ENCODE peak calls at places on chromosome 4, in four cellular contexts. D is thoracic aorta, Q is IMR-90, S is AG09309. H is an unnamed sample.

GRCh38 chr4:121799888-121800501 is 1.1 kb upstream of the EXOSC9 start:
- DNase-seq in D (no peak), Q (no peak), S (no peak), H (no peak)

GRCh38 chr4:187413564-187414358 is 581.8 kb upstream of the ZFP42 start:
- DNase-seq in D (no peak), Q (no peak), S (no peak), H (no peak)

GRCh38 chr4:151408630-151409469 is at the start of gene FHIP1A:
- DNase-seq in D (no peak), Q (peak), S (no peak), H (peak)

GRCh38 chr4:55169352-55169959 is 44.1 kb upstream of the KDR start:
- DNase-seq in D (no peak), Q (peak), S (no peak), H (no peak)

GRCh38 chr4:8285976-8286718 is 16.6 kb downstream of the HTRA3 start:
- DNase-seq in D (no peak), Q (no peak), S (no peak), H (no peak)

GRCh38 chr4:59484948-59485347 is 1715.2 kb upstream of the ADGRL3 start:
- DNase-seq in D (no peak), Q (no peak), S (no peak), H (no peak)

GRCh38 chr4:169594560-169595195 is 17.7 kb downstream of the NEK1 start:
- DNase-seq in D (no peak), Q (no peak), S (no peak), H (no peak)

GRCh38 chr4:3688018-3688998 is 77.9 kb upstream of the ADRA2C start:
- DNase-seq in D (no peak), Q (peak), S (no peak), H (peak)

GRCh38 chr4:73729534-73730165 is 10.7 kb upstream of the CXCL8 start:
- DNase-seq in D (peak), Q (peak), S (peak), H (peak)

GRCh38 chr4:39642885-39643550 is 4.4 kb upstream of the SMIM14 start:
- DNase-seq in D (no peak), Q (peak), S (no peak), H (no peak)

GRCh38 chr4:137851435-137851834 is 319.1 kb upstream of the PCDH18 start:
- DNase-seq in D (no peak), Q (no peak), S (no peak), H (no peak)

GRCh38 chr4:153465583-153465921 is 608 bp upstream of the TMEM131L start:
- DNase-seq in D (peak), Q (peak), S (no peak), H (no peak)
- TF ChIP-seq CTCF in D (peak), Q (no peak), S (peak), H (no peak)

GRCh38 chr4:36753048-36753447 is 471.6 kb downstream of the DTHD1 start:
- DNase-seq in D (no peak), Q (no peak), S (no peak), H (no peak)

GRCh38 chr4:36747277-36748129 is 466.1 kb downstream of the DTHD1 start:
- DNase-seq in D (no peak), Q (no peak), S (no peak), H (no peak)
- TF ChIP-seq CTCF in D (no peak), Q (no peak), S (no peak), H (no peak)

GRCh38 chr4:1542226-1542490 is 135.9 kb upstream of the NKX1-1 start:
- DNase-seq in D (no peak), Q (no peak), S (no peak), H (no peak)

GRCh38 chr4:1542516-1543320 is 136.5 kb upstream of the NKX1-1 start:
- DNase-seq in D (no peak), Q (no peak), S (no peak), H (no peak)

GRCh38 chr4:1543561-1543960 is 137.3 kb upstream of the NKX1-1 start:
- DNase-seq in D (no peak), Q (no peak), S (no peak), H (no peak)

GRCh38 chr4:1544861-1545275 is 138.6 kb upstream of the NKX1-1 start:
- DNase-seq in D (no peak), Q (no peak), S (no peak), H (no peak)

DNA sequence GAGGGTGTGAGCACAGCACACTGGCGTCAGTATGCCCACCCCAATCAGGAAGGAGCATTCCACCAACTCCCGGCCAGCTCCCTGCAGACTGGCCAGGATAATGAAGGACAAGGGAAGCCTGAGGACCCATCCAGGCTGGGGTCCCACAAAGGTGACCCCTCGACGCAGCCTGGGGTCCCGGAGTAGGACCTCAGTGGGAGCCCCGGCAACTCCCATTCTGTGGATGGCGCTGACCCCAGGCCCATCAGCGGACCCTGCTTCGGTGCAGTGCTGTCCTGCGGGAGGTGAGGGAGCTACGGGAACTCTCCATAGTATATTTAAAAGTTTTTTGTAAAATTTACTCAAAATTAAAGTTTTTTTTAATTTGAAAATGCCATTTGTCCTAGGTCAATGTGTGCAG is 137.7 kb upstream of the NKX1-1 start:
- DNase-seq in D (no peak), Q (no peak), S (no peak), H (no peak)
- TF ChIP-seq CTCF in D (no peak), Q (no peak), S (no peak), H (no peak)

DNA sequence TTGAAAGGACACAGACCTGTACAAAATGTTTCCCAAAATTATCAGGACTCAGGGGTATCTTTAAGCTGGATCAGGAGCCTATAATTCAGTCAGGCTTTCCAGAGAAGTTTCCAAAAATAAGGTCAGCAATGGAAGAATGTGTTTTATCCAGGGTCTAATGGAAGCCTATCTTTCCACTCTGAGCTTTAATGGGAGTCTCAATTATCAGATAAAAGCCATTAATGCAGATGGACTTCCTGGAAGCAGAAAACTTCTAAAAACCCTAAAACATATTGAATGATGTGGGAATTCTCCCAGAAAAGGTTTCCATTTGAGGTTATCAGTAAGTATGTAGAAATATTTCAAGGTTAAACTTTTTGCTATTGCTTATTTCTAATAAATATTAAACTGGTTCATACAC is 1029.1 kb upstream of the IGFBP7 start:
- DNase-seq in D (no peak), Q (no peak), S (no peak), H (no peak)
- TF ChIP-seq CTCF in D (no peak), Q (no peak), S (no peak), H (no peak)

H was measured in CD14-positive monocyte.